ENCODE peak calls at places on chromosomes 6 and 20, in nine cellular contexts. M is memory B cell, F is psoas muscle, Z is fibroblast of pulmonary artery, U is H54, V is hypothalamus, W is Ammon's horn, X is heart left ventricle, G is nephron progenitor cell. A is an unnamed sample.

GRCh38 chr6:5036309-5036708 is 32.5 kb upstream of the RPP40 start:
- DNase-seq in M (no peak), F (no peak), Z (peak), U (peak), V (no peak), W (no peak), X (no peak), G (peak), A (peak)

GRCh38 chr20:10603378-10603777 is 70.4 kb downstream of the JAG1 start:
- DNase-seq in M (no peak), F (no peak), Z (no peak), U (no peak), V (no peak), W (no peak), X (no peak), G (no peak), A (no peak)

GRCh38 chr6:235763-236360 is 56.4 kb upstream of the DUSP22 start:
- DNase-seq in M (peak), F (no peak), Z (peak), U (no peak), V (no peak), W (no peak), X (no peak), G (no peak), A (no peak)

GRCh38 chr20:23120936-23121765 is 35.0 kb upstream of the CD93 start:
- DNase-seq in M (no peak), F (no peak), Z (no peak), U (no peak), V (no peak), W (no peak), X (no peak), G (no peak), A (no peak)

GRCh38 chr6:129517288-129517687 is 192.7 kb downstream of the ARHGAP18 start:
- DNase-seq in M (no peak), F (no peak), Z (peak), U (no peak), V (no peak), W (no peak), X (no peak), G (no peak), A (no peak)

GRCh38 chr6:126628125-126628524 is 288.2 kb downstream of the CENPW start:
- DNase-seq in M (no peak), F (no peak), Z (no peak), U (no peak), V (no peak), W (no peak), X (no peak), G (no peak), A (peak)

GRCh38 chr6:28808383-28808782 is 115.4 kb downstream of the TRIM27 start:
- DNase-seq in M (no peak), F (no peak), Z (no peak), U (no peak), V (no peak), W (no peak), X (no peak), G (no peak), A (no peak)

GRCh38 chr6:89022747-89023289 is 57.7 kb upstream of the PNRC1 start:
- DNase-seq in M (no peak), F (no peak), Z (peak), U (no peak), V (no peak), W (no peak), X (no peak), G (no peak), A (no peak)

GRCh38 chr6:144909753-144910280 is 624.7 kb downstream of the UTRN start:
- DNase-seq in M (no peak), F (no peak), Z (no peak), U (no peak), V (no peak), W (no peak), X (no peak), G (no peak), A (peak)

GRCh38 chr20:15768370-15768741 is 804.9 kb downstream of the KIF16B start:
- DNase-seq in M (no peak), F (no peak), Z (no peak), U (no peak), V (no peak), W (no peak), X (no peak), G (no peak), A (no peak)

GRCh38 chr6:113073611-113074191 is 726.6 kb downstream of the RFPL4B start:
- DNase-seq in M (no peak), F (no peak), Z (peak), U (no peak), V (no peak), W (no peak), X (no peak), G (no peak), A (peak)

GRCh38 chr6:43074847-43075741 is 1.0 kb upstream of the PTK7 start:
- DNase-seq in M (no peak), F (no peak), Z (peak), U (no peak), V (no peak), W (no peak), X (no peak), G (no peak), A (no peak)

GRCh38 chr20:3801846-3802245 is 5.7 kb downstream of the CDC25B start:
- DNase-seq in M (no peak), F (no peak), Z (no peak), U (no peak), V (no peak), W (no peak), X (peak), G (no peak), A (no peak)

GRCh38 chr20:63639093-63639860 is 12.4 kb upstream of the GMEB2 start:
- DNase-seq in M (peak), F (no peak), Z (no peak), U (no peak), V (no peak), W (no peak), X (peak), G (no peak), A (no peak)

GRCh38 chr20:36847710-36848040 is 28.3 kb upstream of the TLDC2 start:
- DNase-seq in M (no peak), F (no peak), Z (no peak), U (no peak), V (no peak), W (no peak), X (no peak), G (no peak), A (no peak)

GRCh38 chr6:75563032-75563431 is 38.6 kb upstream of the SENP6 start:
- DNase-seq in M (no peak), F (no peak), Z (peak), U (peak), V (no peak), W (no peak), X (no peak), G (peak), A (peak)

GRCh38 chr6:75222261-75222660 is 16.4 kb upstream of the COL12A1 start:
- DNase-seq in M (no peak), F (no peak), Z (no peak), U (no peak), V (no peak), W (no peak), X (no peak), G (no peak), A (no peak)

A was measured in trophoblast cell.